ENCODE peak calls at places on chromosomes 7 and 10, in nine cellular contexts. One of them, this sample, is unnamed.

GRCh38 chr7:130180571-130180971 is 24.6 kb downstream of the TMEM209 start:
- DNase-seq in cardiac muscle cell: no peak
- DNase-seq in H9: no peak
- DNase-seq in tibial artery: no peak
- DNase-seq in hepatocyte: no peak
- DNase-seq in naive thymus-derived CD4-positive, alpha-beta T cell: no peak
- DNase-seq in PC-9: no peak
- DNase-seq in osteoblast: no peak
- DNase-seq in CD8-positive, alpha-beta T cell: no peak
- DNase-seq in this sample: no peak

GRCh38 chr7:33446551-33446950 is 317.2 kb downstream of the BBS9 start:
- DNase-seq in hepatocyte: no peak
- DNase-seq in tibial artery: no peak
- DNase-seq in cardiac muscle cell: no peak
- DNase-seq in osteoblast: no peak
- DNase-seq in naive thymus-derived CD4-positive, alpha-beta T cell: no peak
- DNase-seq in PC-9: no peak
- DNase-seq in CD8-positive, alpha-beta T cell: no peak
- DNase-seq in H9: no peak
- DNase-seq in this sample: no peak

GRCh38 chr7:108660465-108660864 is 90.8 kb downstream of the DNAJB9 start:
- DNase-seq in PC-9: no peak
- DNase-seq in H9: no peak
- DNase-seq in CD8-positive, alpha-beta T cell: no peak
- DNase-seq in naive thymus-derived CD4-positive, alpha-beta T cell: no peak
- DNase-seq in cardiac muscle cell: no peak
- DNase-seq in osteoblast: peak
- DNase-seq in tibial artery: no peak
- DNase-seq in hepatocyte: peak
- DNase-seq in this sample: no peak

GRCh38 chr7:73824986-73825385 is 5.8 kb upstream of the CLDN4 start:
- DNase-seq in CD8-positive, alpha-beta T cell: no peak
- DNase-seq in hepatocyte: no peak
- DNase-seq in tibial artery: no peak
- DNase-seq in naive thymus-derived CD4-positive, alpha-beta T cell: no peak
- DNase-seq in H9: no peak
- DNase-seq in PC-9: peak
- DNase-seq in cardiac muscle cell: no peak
- DNase-seq in osteoblast: peak
- DNase-seq in this sample: no peak

GRCh38 chr10:23469596-23470237 is 30.8 kb downstream of the OTUD1 start:
- DNase-seq in naive thymus-derived CD4-positive, alpha-beta T cell: no peak
- DNase-seq in CD8-positive, alpha-beta T cell: no peak
- DNase-seq in H9: no peak
- DNase-seq in cardiac muscle cell: no peak
- DNase-seq in hepatocyte: no peak
- DNase-seq in PC-9: no peak
- DNase-seq in osteoblast: no peak
- DNase-seq in tibial artery: no peak
- DNase-seq in this sample: no peak

GRCh38 chr7:1961776-1962276 is 270.9 kb downstream of the MAD1L1 start:
- DNase-seq in H9: no peak
- DNase-seq in tibial artery: no peak
- DNase-seq in hepatocyte: no peak
- DNase-seq in CD8-positive, alpha-beta T cell: peak
- DNase-seq in naive thymus-derived CD4-positive, alpha-beta T cell: no peak
- DNase-seq in cardiac muscle cell: no peak
- DNase-seq in PC-9: no peak
- DNase-seq in osteoblast: no peak
- DNase-seq in this sample: no peak

GRCh38 chr10:110746254-110746826 is 102.2 kb downstream of the RBM20 start:
- DNase-seq in PC-9: peak
- DNase-seq in H9: peak
- DNase-seq in cardiac muscle cell: peak
- DNase-seq in osteoblast: no peak
- DNase-seq in CD8-positive, alpha-beta T cell: peak
- DNase-seq in tibial artery: peak
- DNase-seq in hepatocyte: peak
- DNase-seq in naive thymus-derived CD4-positive, alpha-beta T cell: peak
- DNase-seq in this sample: peak

GRCh38 chr7:22350466-22351328 is 6.3 kb downstream of the RAPGEF5 start:
- DNase-seq in naive thymus-derived CD4-positive, alpha-beta T cell: no peak
- DNase-seq in cardiac muscle cell: no peak
- DNase-seq in H9: no peak
- DNase-seq in tibial artery: no peak
- DNase-seq in CD8-positive, alpha-beta T cell: no peak
- DNase-seq in PC-9: peak
- DNase-seq in hepatocyte: peak
- DNase-seq in osteoblast: peak
- DNase-seq in this sample: no peak

GRCh38 chr10:131852823-131853609 is 47.8 kb upstream of the PPP2R2D start:
- DNase-seq in tibial artery: peak
- DNase-seq in osteoblast: no peak
- DNase-seq in H9: peak
- DNase-seq in hepatocyte: no peak
- DNase-seq in cardiac muscle cell: no peak
- DNase-seq in naive thymus-derived CD4-positive, alpha-beta T cell: no peak
- DNase-seq in PC-9: no peak
- DNase-seq in CD8-positive, alpha-beta T cell: no peak
- DNase-seq in this sample: peak

GRCh38 chr10:6201511-6201975 is 1.2 kb upstream of the PFKFB3 start:
- DNase-seq in cardiac muscle cell: peak
- DNase-seq in naive thymus-derived CD4-positive, alpha-beta T cell: peak
- DNase-seq in tibial artery: peak
- DNase-seq in H9: peak
- DNase-seq in hepatocyte: peak
- DNase-seq in PC-9: peak
- DNase-seq in osteoblast: peak
- DNase-seq in CD8-positive, alpha-beta T cell: peak
- DNase-seq in this sample: peak

GRCh38 chr10:19247843-19248242 is 199.2 kb downstream of the MALRD1 start:
- DNase-seq in osteoblast: no peak
- DNase-seq in tibial artery: no peak
- DNase-seq in H9: no peak
- DNase-seq in CD8-positive, alpha-beta T cell: no peak
- DNase-seq in cardiac muscle cell: no peak
- DNase-seq in hepatocyte: no peak
- DNase-seq in PC-9: no peak
- DNase-seq in naive thymus-derived CD4-positive, alpha-beta T cell: no peak
- DNase-seq in this sample: no peak

GRCh38 chr7:194996-195829 is 2.8 kb downstream of the FAM20C start:
- DNase-seq in osteoblast: peak
- DNase-seq in CD8-positive, alpha-beta T cell: no peak
- DNase-seq in tibial artery: no peak
- DNase-seq in PC-9: no peak
- DNase-seq in naive thymus-derived CD4-positive, alpha-beta T cell: no peak
- DNase-seq in cardiac muscle cell: no peak
- DNase-seq in hepatocyte: no peak
- DNase-seq in H9: no peak
- DNase-seq in this sample: no peak

GRCh38 chr10:8752146-8752843 is 697.8 kb downstream of the GATA3 start:
- DNase-seq in osteoblast: peak
- DNase-seq in cardiac muscle cell: peak
- DNase-seq in PC-9: no peak
- DNase-seq in hepatocyte: no peak
- DNase-seq in H9: no peak
- DNase-seq in tibial artery: no peak
- DNase-seq in CD8-positive, alpha-beta T cell: no peak
- DNase-seq in naive thymus-derived CD4-positive, alpha-beta T cell: no peak
- DNase-seq in this sample: no peak

GRCh38 chr10:98344589-98345038 is 70.4 kb downstream of the PYROXD2 start:
- DNase-seq in PC-9: no peak
- DNase-seq in osteoblast: no peak
- DNase-seq in CD8-positive, alpha-beta T cell: no peak
- DNase-seq in tibial artery: peak
- DNase-seq in cardiac muscle cell: peak
- DNase-seq in H9: no peak
- DNase-seq in hepatocyte: no peak
- DNase-seq in naive thymus-derived CD4-positive, alpha-beta T cell: no peak
- DNase-seq in this sample: no peak

GRCh38 chr7:92517626-92518025 is 10.7 kb downstream of the PEX1 start:
- DNase-seq in cardiac muscle cell: no peak
- DNase-seq in tibial artery: no peak
- DNase-seq in PC-9: no peak
- DNase-seq in hepatocyte: no peak
- DNase-seq in naive thymus-derived CD4-positive, alpha-beta T cell: no peak
- DNase-seq in osteoblast: peak
- DNase-seq in H9: no peak
- DNase-seq in CD8-positive, alpha-beta T cell: no peak
- DNase-seq in this sample: no peak

GRCh38 chr10:84360634-84361365 is 32.4 kb downstream of the CCSER2 start:
- DNase-seq in cardiac muscle cell: peak
- DNase-seq in PC-9: no peak
- DNase-seq in osteoblast: no peak
- DNase-seq in hepatocyte: no peak
- DNase-seq in H9: no peak
- DNase-seq in naive thymus-derived CD4-positive, alpha-beta T cell: no peak
- DNase-seq in CD8-positive, alpha-beta T cell: no peak
- DNase-seq in tibial artery: no peak
- DNase-seq in this sample: peak

GRCh38 chr10:88541116-88541626 is 41.9 kb downstream of the RNLS start:
- DNase-seq in PC-9: no peak
- DNase-seq in hepatocyte: no peak
- DNase-seq in tibial artery: no peak
- DNase-seq in CD8-positive, alpha-beta T cell: no peak
- DNase-seq in osteoblast: no peak
- DNase-seq in naive thymus-derived CD4-positive, alpha-beta T cell: no peak
- DNase-seq in cardiac muscle cell: no peak
- DNase-seq in H9: no peak
- DNase-seq in this sample: no peak

GRCh38 chr7:45138433-45139267 is 18.9 kb upstream of the RAMP3 start:
- DNase-seq in hepatocyte: no peak
- DNase-seq in osteoblast: peak
- DNase-seq in CD8-positive, alpha-beta T cell: no peak
- DNase-seq in H9: no peak
- DNase-seq in naive thymus-derived CD4-positive, alpha-beta T cell: no peak
- DNase-seq in PC-9: no peak
- DNase-seq in tibial artery: no peak
- DNase-seq in cardiac muscle cell: no peak
- DNase-seq in this sample: no peak

GRCh38 chr10:53314856-53315255 is 542.3 kb upstream of the MBL2 start:
- DNase-seq in naive thymus-derived CD4-positive, alpha-beta T cell: no peak
- DNase-seq in cardiac muscle cell: peak
- DNase-seq in PC-9: peak
- DNase-seq in tibial artery: no peak
- DNase-seq in CD8-positive, alpha-beta T cell: no peak
- DNase-seq in H9: no peak
- DNase-seq in hepatocyte: peak
- DNase-seq in osteoblast: no peak
- DNase-seq in this sample: no peak

DNA sequence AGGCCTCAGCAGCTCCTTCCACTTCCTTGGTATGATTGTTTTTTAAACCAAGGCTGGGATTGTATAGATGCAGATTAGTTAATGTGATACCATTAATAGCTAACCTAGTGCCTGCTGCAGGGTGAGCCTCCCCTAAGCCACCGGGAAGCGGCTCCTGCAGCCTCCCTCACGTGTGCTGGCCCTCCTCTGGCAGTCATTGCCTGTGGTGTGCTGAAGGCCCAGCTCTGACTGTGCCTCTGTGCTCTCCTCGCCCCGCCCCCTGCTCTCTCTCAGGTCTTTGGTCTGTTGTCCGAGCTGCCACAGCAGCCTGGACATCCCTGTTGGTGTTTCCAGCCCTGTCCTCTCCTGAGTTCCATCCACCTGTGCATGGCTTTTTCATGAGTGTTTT is 126.1 kb downstream of the EGFR start:
- DNase-seq in CD8-positive, alpha-beta T cell: no peak
- DNase-seq in tibial artery: no peak
- DNase-seq in PC-9: no peak
- DNase-seq in hepatocyte: no peak
- DNase-seq in naive thymus-derived CD4-positive, alpha-beta T cell: no peak
- DNase-seq in osteoblast: no peak
- DNase-seq in H9: no peak
- DNase-seq in cardiac muscle cell: no peak
- DNase-seq in this sample: no peak
- H3K27ac ChIP-seq in CD8-positive, alpha-beta T cell: no peak
- H3K27ac ChIP-seq in tibial artery: no peak
- H3K27ac ChIP-seq in PC-9: no peak
- H3K27ac ChIP-seq in hepatocyte: no peak
- H3K27ac ChIP-seq in naive thymus-derived CD4-positive, alpha-beta T cell: no peak
- H3K27ac ChIP-seq in osteoblast: no peak
- H3K27ac ChIP-seq in H9: no peak
- H3K27ac ChIP-seq in cardiac muscle cell: no peak
- H3K27ac ChIP-seq in this sample: no peak

GRCh38 chr7:67616517-67616916 is 619.9 kb downstream of the TYW1 start:
- DNase-seq in PC-9: no peak
- DNase-seq in naive thymus-derived CD4-positive, alpha-beta T cell: no peak
- DNase-seq in hepatocyte: no peak
- DNase-seq in CD8-positive, alpha-beta T cell: no peak
- DNase-seq in cardiac muscle cell: no peak
- DNase-seq in H9: no peak
- DNase-seq in tibial artery: no peak
- DNase-seq in osteoblast: no peak
- DNase-seq in this sample: no peak
- H3K27ac ChIP-seq in PC-9: no peak
- H3K27ac ChIP-seq in naive thymus-derived CD4-positive, alpha-beta T cell: no peak
- H3K27ac ChIP-seq in hepatocyte: no peak
- H3K27ac ChIP-seq in CD8-positive, alpha-beta T cell: no peak
- H3K27ac ChIP-seq in cardiac muscle cell: no peak
- H3K27ac ChIP-seq in H9: no peak
- H3K27ac ChIP-seq in tibial artery: no peak
- H3K27ac ChIP-seq in osteoblast: no peak
- H3K27ac ChIP-seq in this sample: no peak

DNA sequence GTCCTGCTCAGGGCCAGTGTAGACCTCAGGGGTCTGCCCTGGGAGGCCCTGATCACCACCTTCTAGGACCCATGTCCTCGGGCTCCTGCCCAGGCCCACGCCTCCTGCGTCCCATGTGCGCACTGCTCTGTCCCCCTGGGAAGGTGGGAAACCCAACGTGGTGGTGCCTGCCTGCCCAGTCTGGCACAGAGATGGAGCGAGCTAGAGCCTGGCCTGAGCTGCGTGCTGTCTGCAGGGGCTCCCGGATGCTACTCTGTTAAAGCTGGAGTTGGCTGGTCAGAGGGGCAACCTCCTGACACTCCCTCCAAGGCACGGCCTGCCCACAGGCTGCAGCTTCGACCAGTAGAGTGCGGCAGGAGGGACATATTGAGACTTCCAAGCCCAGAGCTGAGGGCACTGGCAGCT is 171.7 kb downstream of the DNAJB6 start:
- DNase-seq in hepatocyte: no peak
- DNase-seq in PC-9: no peak
- DNase-seq in tibial artery: no peak
- DNase-seq in H9: no peak
- DNase-seq in osteoblast: peak
- DNase-seq in cardiac muscle cell: no peak
- DNase-seq in CD8-positive, alpha-beta T cell: no peak
- DNase-seq in naive thymus-derived CD4-positive, alpha-beta T cell: no peak
- DNase-seq in this sample: no peak
- H3K27ac ChIP-seq in hepatocyte: no peak
- H3K27ac ChIP-seq in PC-9: no peak
- H3K27ac ChIP-seq in tibial artery: no peak
- H3K27ac ChIP-seq in H9: no peak
- H3K27ac ChIP-seq in osteoblast: no peak
- H3K27ac ChIP-seq in cardiac muscle cell: no peak
- H3K27ac ChIP-seq in CD8-positive, alpha-beta T cell: no peak
- H3K27ac ChIP-seq in naive thymus-derived CD4-positive, alpha-beta T cell: no peak
- H3K27ac ChIP-seq in this sample: no peak

DNA sequence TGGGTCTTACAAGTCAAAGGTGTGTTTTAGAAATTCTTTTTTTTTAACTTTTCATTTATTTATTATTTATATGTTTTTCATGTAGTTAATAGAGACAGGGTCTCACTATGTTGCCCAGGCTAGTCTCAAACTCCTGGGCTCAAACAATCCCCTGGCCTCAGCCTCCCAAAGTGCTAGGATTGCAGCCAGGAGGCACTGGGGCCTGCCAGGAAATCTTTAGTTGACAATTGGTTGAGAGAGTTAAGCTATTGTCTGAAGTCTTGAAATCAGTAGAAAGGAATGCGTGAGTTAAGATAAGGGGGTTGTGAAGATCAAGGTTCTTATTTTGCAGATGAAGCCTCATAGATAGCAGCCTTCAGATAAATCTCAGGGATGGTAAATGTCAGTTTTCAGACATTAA is 245.4 kb upstream of the GALNT17 start:
- DNase-seq in osteoblast: no peak
- DNase-seq in naive thymus-derived CD4-positive, alpha-beta T cell: no peak
- DNase-seq in cardiac muscle cell: no peak
- DNase-seq in CD8-positive, alpha-beta T cell: no peak
- DNase-seq in hepatocyte: no peak
- DNase-seq in H9: no peak
- DNase-seq in PC-9: no peak
- DNase-seq in tibial artery: no peak
- DNase-seq in this sample: no peak
- H3K27ac ChIP-seq in osteoblast: no peak
- H3K27ac ChIP-seq in naive thymus-derived CD4-positive, alpha-beta T cell: no peak
- H3K27ac ChIP-seq in cardiac muscle cell: no peak
- H3K27ac ChIP-seq in CD8-positive, alpha-beta T cell: no peak
- H3K27ac ChIP-seq in hepatocyte: no peak
- H3K27ac ChIP-seq in H9: no peak
- H3K27ac ChIP-seq in PC-9: no peak
- H3K27ac ChIP-seq in tibial artery: no peak
- H3K27ac ChIP-seq in this sample: no peak